ENCODE peak calls at places on chromosomes 11 and 22, in eight cellular contexts. P, N, F, O, E, B, R and D are unnamed samples.
A peak's percentile ranks its signal among the peaks of the same experiment; 100 is the strongest.

GRCh38 chr11:132024587-132025295 is 654.3 kb downstream of the NTM start:
- DNase-seq in P (peak; percentile 89), N (no peak), F (no peak), O (no peak), E (no peak), B (no peak), R (no peak), D (peak; percentile 22)

GRCh38 chr11:117875397-117876048 is 935 bp downstream of the FXYD6 start:
- DNase-seq in P (no peak), N (peak; percentile 32), F (peak; percentile 63), O (no peak), E (no peak), B (peak; percentile 42), R (no peak), D (no peak)

GRCh38 chr22:48241658-48242057 is 1479.2 kb downstream of the TBC1D22A start:
- DNase-seq in P (no peak), N (peak; percentile 23), F (peak; percentile 40), O (no peak), E (no peak), B (no peak), R (no peak), D (no peak)

GRCh38 chr11:38503876-38504275 is 1905.8 kb upstream of the RAG2 start:
- DNase-seq in P (no peak), N (no peak), F (no peak), O (no peak), E (no peak), B (no peak), R (no peak), D (no peak)

GRCh38 chr22:45600791-45601730 is 70.6 kb upstream of the ATXN10 start:
- DNase-seq in P (peak; percentile 85), N (no peak), F (no peak), O (no peak), E (peak; percentile 26), B (no peak), R (no peak), D (no peak)

GRCh38 chr11:118216621-118217526 is 7.9 kb downstream of the JAML start:
- DNase-seq in P (no peak), N (peak; percentile 79), F (no peak), O (no peak), E (no peak), B (no peak), R (no peak), D (peak; percentile 50)

GRCh38 chr11:69831985-69832384 is 12.8 kb upstream of the FGF3 start:
- DNase-seq in P (no peak), N (no peak), F (no peak), O (no peak), E (no peak), B (no peak), R (no peak), D (no peak)

GRCh38 chr11:85094795-85095194 is 532.3 kb downstream of the DLG2 start:
- DNase-seq in P (no peak), N (no peak), F (no peak), O (no peak), E (no peak), B (no peak), R (no peak), D (no peak)

GRCh38 chr22:41479671-41480396 is 10.9 kb downstream of the ACO2 start:
- DNase-seq in P (peak; percentile 73), N (no peak), F (no peak), O (no peak), E (no peak), B (no peak), R (no peak), D (no peak)

GRCh38 chr11:124536520-124536919 is 6.9 kb downstream of the OR8B12 start:
- DNase-seq in P (peak; percentile 39), N (no peak), F (no peak), O (peak; percentile 36), E (peak; percentile 65), B (peak; percentile 37), R (no peak), D (no peak)

GRCh38 chr22:47444746-47445065 is 682.3 kb downstream of the TBC1D22A start:
- DNase-seq in P (no peak), N (no peak), F (no peak), O (no peak), E (no peak), B (no peak), R (no peak), D (no peak)

GRCh38 chr11:34585870-34586654 is 34.8 kb upstream of the EHF start:
- DNase-seq in P (peak; percentile 71), N (no peak), F (no peak), O (no peak), E (no peak), B (peak; percentile 72), R (peak; percentile 27), D (peak; percentile 50)

GRCh38 chr11:123429851-123430735 is at the start of gene GRAMD1B:
- DNase-seq in P (peak; percentile 90), N (peak; percentile 87), F (peak; percentile 79), O (peak; percentile 53), E (peak; percentile 26), B (peak; percentile 94), R (peak; percentile 41), D (peak; percentile 78)

GRCh38 chr11:94169930-94170329 is 41.3 kb downstream of the PANX1 start:
- DNase-seq in P (no peak), N (no peak), F (no peak), O (no peak), E (no peak), B (no peak), R (no peak), D (no peak)

GRCh38 chr11:2540521-2541320 is 95.9 kb downstream of the KCNQ1 start:
- DNase-seq in P (no peak), N (no peak), F (no peak), O (no peak), E (no peak), B (no peak), R (no peak), D (no peak)

GRCh38 chr11:16857186-16857585 is 118.7 kb downstream of the C11orf58 start:
- DNase-seq in P (no peak), N (no peak), F (no peak), O (peak; percentile 72), E (no peak), B (peak; percentile 55), R (no peak), D (no peak)

GRCh38 chr11:68509105-68509504 is 48.6 kb downstream of the PPP6R3 start:
- DNase-seq in P (peak; percentile 11), N (no peak), F (no peak), O (no peak), E (no peak), B (no peak), R (peak; percentile 7), D (no peak)

GRCh38 chr22:49213731-49214352 is 613.8 kb downstream of the BRD1 start:
- DNase-seq in P (no peak), N (no peak), F (peak; percentile 37), O (no peak), E (no peak), B (no peak), R (no peak), D (no peak)

GRCh38 chr22:46763051-46763705 is 728 bp downstream of the TBC1D22A start:
- DNase-seq in P (peak; percentile 7), N (peak; percentile 59), F (no peak), O (peak; percentile 78), E (no peak), B (no peak), R (no peak), D (peak; percentile 85)

GRCh38 chr11:69490516-69490915 is 9.1 kb downstream of the LINC01488 start:
- DNase-seq in P (no peak), N (no peak), F (no peak), O (no peak), E (no peak), B (no peak), R (no peak), D (no peak)

GRCh38 chr11:23143031-23143430 is 282.8 kb upstream of the CCDC179 start:
- DNase-seq in P (peak; percentile 44), N (no peak), F (no peak), O (no peak), E (no peak), B (no peak), R (no peak), D (no peak)

GRCh38 chr11:72102162-72102561 is 935 bp downstream of the LAMTOR1 start:
- DNase-seq in P (no peak), N (no peak), F (no peak), O (no peak), E (no peak), B (no peak), R (no peak), D (no peak)

GRCh38 chr11:35267504-35267903 is 128.5 kb downstream of the CD44 start:
- DNase-seq in P (peak; percentile 91), N (no peak), F (no peak), O (no peak), E (no peak), B (no peak), R (no peak), D (no peak)

GRCh38 chr11:120521176-120521575 is 9.6 kb downstream of the GRIK4 start:
- DNase-seq in P (no peak), N (no peak), F (no peak), O (no peak), E (no peak), B (no peak), R (no peak), D (no peak)

GRCh38 chr11:82775736-82776346 is 42.2 kb upstream of the FAM181B start:
- DNase-seq in P (peak; percentile 47), N (peak; percentile 35), F (no peak), O (no peak), E (peak; percentile 10), B (peak; percentile 49), R (peak; percentile 10), D (peak; percentile 56)

GRCh38 chr11:65102142-65103095 is 6.4 kb downstream of the VPS51 start:
- DNase-seq in P (peak; percentile 52), N (no peak), F (no peak), O (no peak), E (peak; percentile 73), B (no peak), R (no peak), D (no peak)
- TF ChIP-seq CTCF in P (no peak), N (no peak), F (no peak), O (no peak), E (no peak), B (no peak), R (no peak), D (no peak)

DNA sequence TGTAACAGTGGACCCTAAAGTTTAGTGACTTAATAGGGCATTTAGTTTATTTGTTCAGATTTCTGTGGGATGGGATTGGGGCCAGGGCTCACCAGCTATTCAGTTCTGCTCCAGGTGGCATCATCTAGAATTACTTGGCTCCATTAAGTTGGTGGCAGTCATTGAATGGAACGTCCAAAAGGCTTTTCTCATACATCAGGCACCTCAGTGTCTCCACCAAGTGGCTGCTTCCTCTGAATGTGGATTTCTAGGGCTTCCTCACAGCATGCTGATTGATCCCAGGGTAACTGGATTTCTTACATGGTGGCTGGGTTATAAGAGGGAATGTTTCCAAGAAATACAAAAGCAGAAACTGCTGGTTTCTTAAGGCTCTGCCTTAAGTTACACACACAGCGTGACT is 34.7 kb downstream of the USP47 start:
- DNase-seq in P (no peak), N (peak; percentile 33), F (no peak), O (no peak), E (no peak), B (no peak), R (no peak), D (no peak)
- TF ChIP-seq CTCF in P (no peak), N (no peak), F (peak; percentile 25), O (no peak), E (no peak), B (peak; percentile 28), R (no peak), D (peak; percentile 10)

GRCh38 chr11:61587951-61588695 is 7.2 kb upstream of the SYT7 start:
- DNase-seq in P (no peak), N (peak; percentile 73), F (no peak), O (peak; percentile 66), E (peak; percentile 67), B (peak; percentile 33), R (no peak), D (peak; percentile 58)
- TF ChIP-seq CTCF in P (peak; percentile 7), N (no peak), F (peak; percentile 49), O (no peak), E (peak; percentile 14), B (peak; percentile 31), R (peak; percentile 26), D (no peak)

GRCh38 chr11:71081704-71082230 is 170.6 kb downstream of the SHANK2 start:
- DNase-seq in P (no peak), N (no peak), F (no peak), O (no peak), E (no peak), B (no peak), R (no peak), D (no peak)
- TF ChIP-seq CTCF in P (no peak), N (no peak), F (no peak), O (no peak), E (no peak), B (no peak), R (no peak), D (no peak)